ENCODE peak calls at places on chromosome 2, in six cellular contexts. G, U, B, K, Q and D are unnamed samples.

GRCh38 chr2:48248251-48248933 is 281.6 kb upstream of the STON1 start:
- DNase-seq in G (peak), U (peak), B (peak), K (peak), Q (no peak), D (no peak)

GRCh38 chr2:43417296-43417695 is 178.5 kb downstream of the THADA start:
- DNase-seq in G (no peak), U (no peak), B (no peak), K (no peak), Q (no peak), D (no peak)

GRCh38 chr2:45182667-45183620 is 173.7 kb upstream of the SIX2 start:
- DNase-seq in G (peak), U (peak), B (no peak), K (peak), Q (no peak), D (no peak)

GRCh38 chr2:39851691-39852110 is 72.6 kb upstream of the THUMPD2 start:
- DNase-seq in G (peak), U (peak), B (peak), K (peak), Q (no peak), D (no peak)

GRCh38 chr2:19677825-19678518 is 223.8 kb downstream of the TTC32 start:
- DNase-seq in G (no peak), U (no peak), B (no peak), K (no peak), Q (no peak), D (no peak)

GRCh38 chr2:557635-558301 is 119.4 kb downstream of the TMEM18 start:
- DNase-seq in G (no peak), U (no peak), B (no peak), K (peak), Q (no peak), D (no peak)

GRCh38 chr2:162989507-162989906 is 150.9 kb upstream of the KCNH7 start:
- DNase-seq in G (no peak), U (no peak), B (no peak), K (no peak), Q (no peak), D (no peak)

GRCh38 chr2:227706859-227707258 is 11.0 kb downstream of the SLC19A3 start:
- DNase-seq in G (no peak), U (no peak), B (no peak), K (no peak), Q (no peak), D (no peak)

GRCh38 chr2:134718956-134719814 is at the start of gene TMEM163:
- DNase-seq in G (no peak), U (no peak), B (peak), K (peak), Q (peak), D (no peak)

GRCh38 chr2:237351796-237352195 is 62.2 kb downstream of the COL6A3 start:
- DNase-seq in G (no peak), U (no peak), B (no peak), K (no peak), Q (no peak), D (no peak)

GRCh38 chr2:18924905-18925691 is 335.7 kb upstream of the NT5C1B start:
- DNase-seq in G (peak), U (peak), B (no peak), K (peak), Q (no peak), D (no peak)

GRCh38 chr2:110717734-110718133 is 14.6 kb upstream of the ACOXL start:
- DNase-seq in G (no peak), U (no peak), B (no peak), K (no peak), Q (no peak), D (no peak)

GRCh38 chr2:41400057-41400665 is 647.7 kb upstream of the PKDCC start:
- DNase-seq in G (peak), U (no peak), B (no peak), K (peak), Q (no peak), D (no peak)

GRCh38 chr2:12057436-12058166 is 311.2 kb downstream of the LPIN1 start:
- DNase-seq in G (peak), U (no peak), B (peak), K (peak), Q (peak), D (peak)

GRCh38 chr2:18900691-18901113 is 311.3 kb upstream of the NT5C1B start:
- DNase-seq in G (no peak), U (peak), B (no peak), K (peak), Q (no peak), D (no peak)

GRCh38 chr2:106085441-106085911 is 108.6 kb downstream of the UXS1 start:
- DNase-seq in G (peak), U (peak), B (no peak), K (peak), Q (no peak), D (no peak)

GRCh38 chr2:80111185-80111584 is 193.4 kb downstream of the LRRTM1 start:
- DNase-seq in G (no peak), U (peak), B (no peak), K (peak), Q (no peak), D (no peak)

GRCh38 chr2:138279871-138280270 is 221.7 kb upstream of the SPOPL start:
- DNase-seq in G (no peak), U (no peak), B (no peak), K (peak), Q (no peak), D (no peak)

GRCh38 chr2:116088246-116088645 is 1645.8 kb downstream of the DPP10 start:
- DNase-seq in G (no peak), U (no peak), B (no peak), K (no peak), Q (no peak), D (no peak)

GRCh38 chr2:178306351-178307073 is 112.2 kb downstream of the OSBPL6 start:
- DNase-seq in G (no peak), U (peak), B (peak), K (peak), Q (peak), D (no peak)

GRCh38 chr2:152335016-152335850 is at the start of gene FMNL2:
- DNase-seq in G (peak), U (peak), B (peak), K (peak), Q (peak), D (peak)

GRCh38 chr2:60882971-60883753 is 1.8 kb downstream of the REL start:
- DNase-seq in G (peak), U (peak), B (peak), K (peak), Q (no peak), D (no peak)

GRCh38 chr2:136025057-136025973 is 39.9 kb upstream of the DARS1 start:
- DNase-seq in G (peak), U (peak), B (peak), K (peak), Q (peak), D (peak)

GRCh38 chr2:54685263-54685775 is 38.1 kb upstream of the EML6 start:
- DNase-seq in G (no peak), U (no peak), B (no peak), K (no peak), Q (no peak), D (no peak)

GRCh38 chr2:96631804-96632435 is 6.2 kb downstream of the KANSL3 start:
- DNase-seq in G (peak), U (peak), B (no peak), K (peak), Q (no peak), D (no peak)

GRCh38 chr2:106097370-106098000 is 96.6 kb downstream of the UXS1 start:
- DNase-seq in G (no peak), U (no peak), B (no peak), K (no peak), Q (no peak), D (no peak)

GRCh38 chr2:132582360-132582759 is 87.6 kb downstream of the LYPD1 start:
- DNase-seq in G (peak), U (no peak), B (no peak), K (peak), Q (no peak), D (no peak)

GRCh38 chr2:162475661-162476060 is 131.7 kb downstream of the GCA start:
- DNase-seq in G (peak), U (no peak), B (no peak), K (no peak), Q (no peak), D (no peak)

GRCh38 chr2:127463155-127463991 is 45.1 kb downstream of the PROC start:
- DNase-seq in G (peak), U (no peak), B (no peak), K (no peak), Q (no peak), D (no peak)

GRCh38 chr2:202848813-202849212 is 22.8 kb downstream of the ICA1L start:
- DNase-seq in G (no peak), U (peak), B (no peak), K (peak), Q (peak), D (peak)

GRCh38 chr2:181615086-181615635 is 41.7 kb downstream of the CERKL start:
- DNase-seq in G (no peak), U (no peak), B (no peak), K (no peak), Q (no peak), D (no peak)

GRCh38 chr2:191321861-191322662 is 76.9 kb downstream of the MYO1B start:
- DNase-seq in G (peak), U (peak), B (no peak), K (peak), Q (no peak), D (no peak)

GRCh38 chr2:191061381-191061982 is 47.5 kb upstream of the STAT1 start:
- DNase-seq in G (no peak), U (no peak), B (no peak), K (no peak), Q (no peak), D (no peak)

GRCh38 chr2:106566050-106566449 is 78.9 kb downstream of the CD8B2 start:
- DNase-seq in G (no peak), U (no peak), B (no peak), K (peak), Q (no peak), D (no peak)

GRCh38 chr2:23273786-23274185 is 111.2 kb upstream of the KLHL29 start:
- DNase-seq in G (no peak), U (no peak), B (no peak), K (peak), Q (no peak), D (no peak)

GRCh38 chr2:239667431-239667985 is 266.7 kb upstream of the HDAC4 start:
- DNase-seq in G (no peak), U (no peak), B (no peak), K (no peak), Q (no peak), D (no peak)

DNA sequence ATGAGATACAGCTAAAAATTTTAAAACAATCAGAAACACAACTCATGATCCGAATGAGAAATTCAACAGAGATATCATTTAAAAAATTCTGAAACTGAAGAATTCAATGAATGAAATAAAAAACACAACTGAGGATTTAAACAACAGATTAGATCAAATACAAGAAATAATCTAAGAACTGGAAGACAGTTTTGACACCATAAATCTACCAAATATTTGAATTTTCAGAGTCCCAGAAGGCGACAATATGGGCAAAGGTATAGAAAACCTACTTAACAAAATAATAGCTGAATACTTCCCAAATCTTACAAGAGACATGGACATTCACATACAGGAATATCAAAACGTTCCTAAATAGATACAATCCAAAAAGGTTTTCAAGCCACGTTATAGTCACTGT is 221.9 kb downstream of the OTX1 start:
- DNase-seq in G (no peak), U (no peak), B (no peak), K (no peak), Q (no peak), D (no peak)
- TF ChIP-seq CTCF in G (no peak), U (no peak), B (no peak), K (no peak), Q (no peak), D (no peak)

GRCh38 chr2:193776988-193777387 is 1582.3 kb upstream of the TMEFF2 start:
- DNase-seq in G (no peak), U (no peak), B (no peak), K (no peak), Q (no peak), D (no peak)

GRCh38 chr2:193783681-193784080 is 1588.9 kb upstream of the TMEFF2 start:
- DNase-seq in G (peak), U (no peak), B (no peak), K (no peak), Q (no peak), D (no peak)

GRCh38 chr2:193778293-193778692 is 1583.6 kb upstream of the TMEFF2 start:
- DNase-seq in G (no peak), U (no peak), B (no peak), K (no peak), Q (no peak), D (no peak)
- TF ChIP-seq CTCF in G (no peak), U (no peak), B (no peak), K (no peak), Q (no peak), D (no peak)

GRCh38 chr2:149797030-149797429 is 209.5 kb upstream of the MMADHC start:
- DNase-seq in G (no peak), U (no peak), B (no peak), K (no peak), Q (no peak), D (no peak)

GRCh38 chr2:149800624-149801220 is 213.1 kb upstream of the MMADHC start:
- DNase-seq in G (no peak), U (no peak), B (no peak), K (no peak), Q (no peak), D (no peak)

GRCh38 chr2:149799296-149799695 is 211.7 kb upstream of the MMADHC start:
- DNase-seq in G (peak), U (peak), B (no peak), K (peak), Q (no peak), D (no peak)
- TF ChIP-seq CTCF in G (peak), U (peak), B (no peak), K (peak), Q (peak), D (no peak)

GRCh38 chr2:172094319-172095145 is 8.2 kb downstream of the DLX2 start:
- DNase-seq in G (no peak), U (no peak), B (peak), K (peak), Q (peak), D (no peak)

GRCh38 chr2:172097557-172098131 is 5.1 kb downstream of the DLX2 start:
- DNase-seq in G (no peak), U (no peak), B (peak), K (no peak), Q (no peak), D (no peak)

GRCh38 chr2:172095146-172095904 is 7.4 kb downstream of the DLX2 start:
- DNase-seq in G (peak), U (peak), B (peak), K (peak), Q (peak), D (peak)

GRCh38 chr2:172096661-172097547 is 5.8 kb downstream of the DLX2 start:
- DNase-seq in G (peak), U (peak), B (peak), K (peak), Q (no peak), D (peak)

GRCh38 chr2:172095905-172096660 is 6.6 kb downstream of the DLX2 start:
- DNase-seq in G (no peak), U (no peak), B (peak), K (peak), Q (no peak), D (no peak)
- TF ChIP-seq CTCF in G (peak), U (peak), B (peak), K (no peak), Q (no peak), D (no peak)

GRCh38 chr2:230322561-230323384 is 4.2 kb upstream of the SP140L start:
- DNase-seq in G (no peak), U (no peak), B (no peak), K (no peak), Q (no peak), D (no peak)
- TF ChIP-seq CTCF in G (peak), U (no peak), B (no peak), K (no peak), Q (peak), D (peak)

GRCh38 chr2:73827660-73828388 is 937 bp upstream of the STAMBP start:
- DNase-seq in G (no peak), U (no peak), B (no peak), K (no peak), Q (no peak), D (no peak)

GRCh38 chr2:73828818-73829570 is at the start of gene STAMBP:
- DNase-seq in G (peak), U (peak), B (peak), K (peak), Q (peak), D (peak)

GRCh38 chr2:73825408-73825807 is 3.4 kb upstream of the STAMBP start:
- DNase-seq in G (no peak), U (no peak), B (no peak), K (peak), Q (no peak), D (no peak)

GRCh38 chr2:73828389-73828817 is 358 bp upstream of the STAMBP start:
- DNase-seq in G (no peak), U (no peak), B (no peak), K (no peak), Q (no peak), D (no peak)

GRCh38 chr2:73827018-73827417 is 1.7 kb upstream of the STAMBP start:
- DNase-seq in G (peak), U (peak), B (peak), K (peak), Q (no peak), D (no peak)
- TF ChIP-seq CTCF in G (peak), U (peak), B (no peak), K (peak), Q (no peak), D (peak)

GRCh38 chr2:111903930-111904439 is 5.6 kb downstream of the MERTK start:
- DNase-seq in G (no peak), U (no peak), B (no peak), K (no peak), Q (no peak), D (no peak)

GRCh38 chr2:111898703-111899514 is 502 bp downstream of the MERTK start:
- DNase-seq in G (peak), U (no peak), B (peak), K (peak), Q (peak), D (no peak)

GRCh38 chr2:111903516-111903915 is 5.1 kb downstream of the MERTK start:
- DNase-seq in G (no peak), U (no peak), B (no peak), K (no peak), Q (no peak), D (no peak)

GRCh38 chr2:111897924-111898702 is at the start of gene MERTK:
- DNase-seq in G (peak), U (peak), B (peak), K (peak), Q (peak), D (no peak)

GRCh38 chr2:111900859-111901258 is 2.5 kb downstream of the MERTK start:
- DNase-seq in G (peak), U (no peak), B (no peak), K (peak), Q (no peak), D (no peak)
- TF ChIP-seq CTCF in G (peak), U (peak), B (no peak), K (peak), Q (peak), D (peak)

GRCh38 chr2:119173556-119174060 is 15.1 kb upstream of the C1QL2 start:
- DNase-seq in G (no peak), U (no peak), B (no peak), K (no peak), Q (no peak), D (no peak)

GRCh38 chr2:119170504-119170903 is 12.0 kb upstream of the C1QL2 start:
- DNase-seq in G (no peak), U (no peak), B (no peak), K (no peak), Q (no peak), D (no peak)

GRCh38 chr2:119174216-119174992 is 15.9 kb upstream of the C1QL2 start:
- DNase-seq in G (no peak), U (peak), B (peak), K (peak), Q (peak), D (peak)

GRCh38 chr2:119174993-119175347 is 16.4 kb upstream of the C1QL2 start:
- DNase-seq in G (no peak), U (no peak), B (no peak), K (no peak), Q (no peak), D (no peak)

GRCh38 chr2:119169717-119170116 is 11.2 kb upstream of the C1QL2 start:
- DNase-seq in G (no peak), U (no peak), B (no peak), K (no peak), Q (no peak), D (no peak)
- TF ChIP-seq CTCF in G (no peak), U (no peak), B (no peak), K (no peak), Q (no peak), D (no peak)

GRCh38 chr2:222313816-222314215 is 15.0 kb upstream of the PAX3 start:
- DNase-seq in G (no peak), U (no peak), B (no peak), K (no peak), Q (no peak), D (no peak)

GRCh38 chr2:222318712-222319575 is 20.1 kb upstream of the PAX3 start:
- DNase-seq in G (peak), U (no peak), B (peak), K (peak), Q (no peak), D (no peak)

GRCh38 chr2:222311978-222312738 is 13.4 kb upstream of the PAX3 start:
- DNase-seq in G (no peak), U (no peak), B (peak), K (no peak), Q (no peak), D (no peak)

GRCh38 chr2:222318026-222318711 is 19.4 kb upstream of the PAX3 start:
- DNase-seq in G (peak), U (peak), B (peak), K (peak), Q (no peak), D (no peak)

DNA sequence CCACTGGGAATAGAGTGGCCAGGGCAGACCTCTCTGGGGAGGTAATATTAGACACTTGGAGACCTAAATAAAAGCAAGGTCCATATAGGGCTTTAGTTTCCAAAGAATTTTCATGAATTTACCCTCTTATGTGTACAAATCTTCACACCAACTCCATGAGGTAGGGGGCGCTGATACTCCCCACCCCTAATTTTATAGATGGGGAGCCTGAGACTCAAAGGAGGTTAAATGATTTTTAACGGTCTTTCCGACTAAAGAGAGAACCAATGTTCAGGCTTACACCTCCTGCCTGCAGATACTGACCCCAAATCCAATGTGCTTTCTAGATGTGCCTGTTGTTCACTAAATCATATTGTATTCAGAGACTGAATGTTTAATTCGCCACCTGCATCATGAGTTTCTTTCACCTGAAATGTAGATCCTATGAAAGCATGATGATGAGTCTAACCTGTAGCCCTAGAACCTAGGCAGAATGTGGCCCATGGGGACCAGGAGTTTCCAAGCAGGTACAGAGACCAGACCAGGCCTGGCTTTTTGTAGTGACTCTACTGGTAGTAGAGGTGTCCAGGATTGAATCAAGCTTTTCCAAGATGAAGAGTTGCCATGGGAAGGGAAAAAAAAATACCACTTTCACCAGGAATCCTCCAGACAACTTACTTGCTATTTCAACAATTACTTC is 16.8 kb upstream of the PAX3 start:
- DNase-seq in G (no peak), U (no peak), B (peak), K (no peak), Q (no peak), D (no peak)
- TF ChIP-seq CTCF in G (peak), U (no peak), B (no peak), K (no peak), Q (no peak), D (peak)